ENCODE peak calls at places on chromosomes 11 and 22, in five cellular contexts. B is foreskin keratinocyte; Y is RPMI7951; C is activated CD4-positive, alpha-beta memory T cell treated with anti-CD3 and anti-CD28 coated beads, Interleukin-2, amount 10 ng/mL, durations not matched to agents 7 days and 5 days; U is AG04449. Z is an unnamed sample.

GRCh38 chr11:57315491-57315890 is 9.3 kb downstream of the TNKS1BP1 start:
- DNase-seq in B (no peak), Y (no peak), C (no peak), U (no peak), Z (peak)

GRCh38 chr11:78438298-78438975 is 20.8 kb upstream of the GAB2 start:
- DNase-seq in B (no peak), Y (no peak), C (no peak), U (no peak), Z (no peak)

GRCh38 chr11:93623938-93624337 is 37.5 kb upstream of the CEP295 start:
- DNase-seq in B (no peak), Y (no peak), C (no peak), U (no peak), Z (no peak)

GRCh38 chr11:113991718-113992458 is 17.0 kb downstream of the HTR3A start:
- DNase-seq in B (no peak), Y (peak), C (no peak), U (no peak), Z (no peak)

GRCh38 chr11:7635137-7635536 is 38.2 kb downstream of the CYB5R2 start:
- DNase-seq in B (no peak), Y (no peak), C (no peak), U (no peak), Z (no peak)

GRCh38 chr11:95076416-95076815 is 9.7 kb downstream of the SRSF8 start:
- DNase-seq in B (peak), Y (no peak), C (no peak), U (peak), Z (no peak)

GRCh38 chr11:77412814-77413213 is 61.1 kb downstream of the PAK1 start:
- DNase-seq in B (no peak), Y (no peak), C (no peak), U (no peak), Z (no peak)

GRCh38 chr11:99020324-99021225 is at the start of gene CNTN5:
- DNase-seq in B (no peak), Y (peak), C (no peak), U (no peak), Z (no peak)

GRCh38 chr22:25582946-25583345 is 18.5 kb downstream of the GRK3 start:
- DNase-seq in B (no peak), Y (peak), C (no peak), U (no peak), Z (no peak)

GRCh38 chr11:11290354-11290753 is 62.7 kb downstream of the CSNK2A3 start:
- DNase-seq in B (no peak), Y (no peak), C (no peak), U (no peak), Z (no peak)

GRCh38 chr11:8354622-8355417 is 91.1 kb upstream of the LMO1 start:
- DNase-seq in B (no peak), Y (no peak), C (no peak), U (no peak), Z (no peak)

GRCh38 chr11:14905104-14906033 is 13.3 kb upstream of the CYP2R1 start:
- DNase-seq in B (no peak), Y (no peak), C (peak), U (no peak), Z (peak)

GRCh38 chr11:118522571-118523072 is 4.7 kb upstream of the TTC36 start:
- DNase-seq in B (no peak), Y (peak), C (no peak), U (no peak), Z (no peak)

GRCh38 chr11:71988050-71988449 is 10.7 kb upstream of the IL18BP start:
- DNase-seq in B (peak), Y (no peak), C (no peak), U (peak), Z (no peak)

GRCh38 chr11:76626921-76627391 is 43.6 kb downstream of the LRRC32 start:
- DNase-seq in B (no peak), Y (peak), C (peak), U (no peak), Z (peak)

GRCh38 chr22:21933899-21934298 is 18.7 kb downstream of the PPM1F start:
- DNase-seq in B (no peak), Y (no peak), C (no peak), U (no peak), Z (no peak)

GRCh38 chr11:123228489-123229163 is 33.6 kb upstream of the CLMP start:
- DNase-seq in B (no peak), Y (no peak), C (no peak), U (no peak), Z (no peak)

GRCh38 chr11:15714641-15715399 is 600.1 kb downstream of the INSC start:
- DNase-seq in B (no peak), Y (no peak), C (no peak), U (no peak), Z (no peak)

GRCh38 chr22:19626666-19627065 is 87.6 kb upstream of the SEPTIN5 start:
- DNase-seq in B (no peak), Y (no peak), C (no peak), U (no peak), Z (no peak)

Z was measured in activated CD8-positive, alpha-beta memory T cell treated with anti-CD3 and anti-CD28 coated beads, Interleukin-2, amount 10 ng/mL, durations not matched to agents 7 days and 5 days.